ENCODE peak calls at places on chromosomes 12 and 14, in six cellular contexts. Z is heart left ventricle, N is suprapubic skin, B is endothelial cell of umbilical vein, C is lower lobe of right lung, W is endodermal cell. J is an unnamed sample.

GRCh38 chr14:99517643-99518381 is 36.6 kb downstream of the CCNK start:
- DNase-seq in B (no peak), W (peak), N (peak), C (peak), Z (peak), J (no peak)

GRCh38 chr14:97705976-97706375 is 908.8 kb downstream of the VRK1 start:
- DNase-seq in W (no peak), B (no peak), Z (no peak), C (no peak), N (no peak), J (no peak)

GRCh38 chr12:125280482-125281377 is 215.5 kb downstream of the AACS start:
- DNase-seq in B (no peak), C (no peak), Z (no peak), W (peak), N (no peak), J (peak)

GRCh38 chr14:21069388-21070082 is 569 bp upstream of the ARHGEF40 start:
- DNase-seq in Z (peak), N (no peak), B (no peak), C (no peak), W (peak), J (peak)

GRCh38 chr14:92760524-92760805 is 12.0 kb upstream of the LGMN start:
- DNase-seq in W (no peak), C (no peak), Z (no peak), N (no peak), B (no peak), J (no peak)

GRCh38 chr12:6211421-6211869 is 11.2 kb downstream of the CD9 start:
- DNase-seq in N (no peak), W (no peak), Z (no peak), B (no peak), C (no peak), J (no peak)

GRCh38 chr12:12008931-12009611 is 61.7 kb upstream of the BCL2L14 start:
- DNase-seq in N (no peak), C (no peak), W (peak), Z (no peak), B (no peak), J (peak)

GRCh38 chr14:91065266-91065665 is 4.8 kb upstream of the RPS6KA5 start:
- DNase-seq in Z (no peak), N (no peak), B (no peak), W (no peak), C (no peak), J (no peak)

GRCh38 chr12:27652174-27652763 is 44.0 kb upstream of the REP15 start:
- DNase-seq in Z (peak), B (peak), W (peak), N (no peak), C (no peak), J (peak)

GRCh38 chr12:103586132-103586531 is 941 bp upstream of the STAB2 start:
- DNase-seq in Z (no peak), W (no peak), C (no peak), B (no peak), N (no peak), J (no peak)
- TF ChIP-seq CTCF in Z (no peak), W (peak), C (no peak), B (no peak), N (no peak), J (no peak)

DNA sequence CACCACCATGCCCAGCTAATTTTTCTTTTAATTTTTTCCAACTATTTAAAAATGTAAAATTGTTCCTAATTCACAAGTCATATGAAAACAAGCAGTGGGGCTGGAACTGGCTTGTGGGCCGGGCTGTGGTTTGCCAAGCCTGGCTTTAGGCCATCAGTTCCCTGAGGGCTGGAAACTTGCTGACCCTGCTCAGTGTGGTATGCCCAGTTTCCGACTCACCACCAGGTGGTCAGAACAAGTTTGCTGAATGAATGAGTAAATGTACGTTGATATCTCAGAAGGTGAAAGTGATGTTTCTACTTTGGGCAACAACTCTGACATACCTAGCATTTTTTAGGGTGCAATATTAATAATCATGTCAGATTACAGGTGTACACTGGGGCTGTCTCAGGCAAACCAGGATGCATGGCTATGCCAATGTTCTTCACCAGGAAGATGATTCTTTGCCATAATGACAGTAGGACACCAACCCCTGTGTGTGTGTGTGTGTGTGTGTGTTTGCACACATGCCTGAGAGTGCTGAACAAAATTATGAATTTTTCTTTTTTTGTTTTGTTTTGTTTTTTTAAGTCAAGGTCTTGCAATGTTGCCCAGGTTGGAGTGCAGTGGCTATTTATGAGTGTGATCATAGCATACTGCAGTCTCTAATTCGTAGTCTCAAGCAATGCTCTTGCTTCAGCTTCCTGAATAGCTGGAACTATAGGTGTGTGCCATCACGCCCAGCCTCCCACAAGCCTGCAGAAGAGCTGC is 106.1 kb downstream of the PTPN11 start:
- DNase-seq in Z (no peak), B (no peak), W (peak), N (no peak), C (no peak), J (no peak)
- TF ChIP-seq CTCF in Z (no peak), B (no peak), W (peak), N (no peak), C (no peak), J (no peak)

GRCh38 chr12:55743131-55743921 is 404 bp downstream of the GDF11 start:
- DNase-seq in W (peak), C (peak), N (peak), Z (peak), B (peak), J (peak)
- TF ChIP-seq CTCF in W (peak), C (no peak), N (no peak), Z (no peak), B (no peak), J (peak)

DNA sequence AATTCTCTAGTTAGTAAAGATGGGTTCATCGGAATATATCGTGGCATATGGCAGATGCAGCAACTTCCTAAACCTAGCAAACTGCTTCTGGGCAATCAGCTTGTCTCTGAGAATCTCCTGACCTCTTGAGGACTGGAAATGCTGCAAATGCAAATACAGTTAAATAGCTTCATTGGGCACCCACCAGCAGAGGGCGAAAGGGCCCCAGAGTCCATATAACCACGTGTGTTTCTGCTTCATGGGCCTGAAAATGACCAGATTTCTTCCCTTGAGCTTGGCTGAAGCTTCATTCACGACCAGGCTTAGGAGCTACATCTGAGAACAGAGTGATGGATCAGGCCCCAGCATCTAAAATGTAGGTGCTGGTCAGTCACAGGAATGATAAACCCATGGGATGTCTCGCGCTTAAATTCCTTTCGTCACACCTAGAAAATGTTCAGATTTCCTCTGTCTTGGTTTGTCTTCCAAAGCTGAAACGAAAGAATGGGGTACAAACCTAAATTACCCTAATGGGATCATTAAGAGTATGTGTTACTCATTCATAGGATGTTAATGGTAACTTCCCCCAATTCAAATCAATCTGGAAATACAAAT is 1482.5 kb upstream of the TMEM132C start:
- DNase-seq in W (peak), B (no peak), Z (no peak), N (no peak), C (no peak), J (no peak)
- TF ChIP-seq CTCF in W (peak), B (no peak), Z (peak), N (no peak), C (peak), J (peak)

GRCh38 chr12:88736031-88736430 is 155.8 kb upstream of the KITLG start:
- DNase-seq in B (no peak), N (no peak), C (no peak), W (no peak), Z (no peak), J (no peak)
- TF ChIP-seq CTCF in B (no peak), N (no peak), C (no peak), W (no peak), Z (no peak), J (no peak)

GRCh38 chr14:64238049-64238448 is 56.1 kb downstream of the ESR2 start:
- DNase-seq in C (no peak), Z (no peak), N (no peak), W (peak), B (no peak), J (no peak)
- TF ChIP-seq CTCF in C (no peak), Z (no peak), N (no peak), W (peak), B (no peak), J (no peak)

J was measured in GM13977.